ENCODE peak calls at places on chromosome 10, in five cellular contexts. One of them, this sample, is unnamed. For H3K36me3, the result is how much of the 10 kb centered on the place peaks cover.

GRCh38 chr10:24552346-24553016 is 171.2 kb downstream of the ARHGAP21 start:
- DNase-seq in PC-3: peak
- DNase-seq in thoracic aorta: no peak
- DNase-seq in fibroblast of lung: no peak
- DNase-seq in thyroid gland: peak
- DNase-seq in this sample: no peak

GRCh38 chr10:24494236-24494635 is 229.5 kb downstream of the ARHGAP21 start:
- DNase-seq in fibroblast of lung: no peak
- DNase-seq in thyroid gland: no peak
- DNase-seq in thoracic aorta: no peak
- DNase-seq in PC-3: peak
- DNase-seq in this sample: no peak

GRCh38 chr10:43204394-43204942 is 62.4 kb downstream of the RASGEF1A start:
- DNase-seq in PC-3: no peak
- DNase-seq in thoracic aorta: no peak
- DNase-seq in fibroblast of lung: no peak
- DNase-seq in thyroid gland: peak
- DNase-seq in this sample: no peak

GRCh38 chr10:3803884-3804741 is 19.1 kb upstream of the KLF6 start:
- DNase-seq in fibroblast of lung: no peak
- DNase-seq in thoracic aorta: no peak
- DNase-seq in PC-3: no peak
- DNase-seq in thyroid gland: no peak
- DNase-seq in this sample: no peak

GRCh38 chr10:89369142-89370105 is 8.4 kb upstream of the IFIT1B start:
- DNase-seq in PC-3: peak
- DNase-seq in fibroblast of lung: peak
- DNase-seq in thyroid gland: no peak
- DNase-seq in thoracic aorta: no peak
- DNase-seq in this sample: peak

GRCh38 chr10:32327364-32327691 is 19.6 kb downstream of the EPC1 start:
- DNase-seq in thoracic aorta: no peak
- DNase-seq in PC-3: no peak
- DNase-seq in fibroblast of lung: peak
- DNase-seq in thyroid gland: no peak
- DNase-seq in this sample: no peak

GRCh38 chr10:126972622-126973414 is 67.6 kb downstream of the DOCK1 start:
- DNase-seq in PC-3: no peak
- DNase-seq in thyroid gland: no peak
- DNase-seq in thoracic aorta: no peak
- DNase-seq in fibroblast of lung: peak
- DNase-seq in this sample: peak

GRCh38 chr10:121530481-121531075 is 67.7 kb downstream of the FGFR2 start:
- DNase-seq in PC-3: no peak
- DNase-seq in thyroid gland: no peak
- DNase-seq in fibroblast of lung: no peak
- DNase-seq in thoracic aorta: no peak
- DNase-seq in this sample: no peak

GRCh38 chr10:5041471-5042023 is 37.9 kb upstream of the AKR1C2 start:
- DNase-seq in thoracic aorta: no peak
- DNase-seq in PC-3: no peak
- DNase-seq in fibroblast of lung: no peak
- DNase-seq in thyroid gland: no peak
- DNase-seq in this sample: no peak

GRCh38 chr10:62818426-62819011 is 2.4 kb upstream of the EGR2 start:
- DNase-seq in PC-3: peak
- DNase-seq in thyroid gland: peak
- DNase-seq in fibroblast of lung: no peak
- DNase-seq in thoracic aorta: no peak
- DNase-seq in this sample: no peak

GRCh38 chr10:18140957-18141888 is 999 bp downstream of the CACNB2 start:
- DNase-seq in fibroblast of lung: no peak
- DNase-seq in thyroid gland: peak
- DNase-seq in PC-3: peak
- DNase-seq in thoracic aorta: no peak
- DNase-seq in this sample: no peak

GRCh38 chr10:3237530-3237929 is 64.9 kb upstream of the PITRM1 start:
- DNase-seq in thoracic aorta: no peak
- DNase-seq in PC-3: no peak
- DNase-seq in fibroblast of lung: no peak
- DNase-seq in thyroid gland: no peak
- DNase-seq in this sample: no peak

GRCh38 chr10:122548699-122549098 is 11.9 kb upstream of the DMBT1 start:
- DNase-seq in thyroid gland: no peak
- DNase-seq in PC-3: no peak
- DNase-seq in fibroblast of lung: no peak
- DNase-seq in thoracic aorta: no peak
- DNase-seq in this sample: no peak

GRCh38 chr10:62665771-62666170 is 138.7 kb upstream of the ADO start:
- DNase-seq in fibroblast of lung: no peak
- DNase-seq in PC-3: no peak
- DNase-seq in thyroid gland: no peak
- DNase-seq in thoracic aorta: no peak
- DNase-seq in this sample: no peak

GRCh38 chr10:64277536-64277935 is 756.3 kb downstream of the REEP3 start:
- DNase-seq in PC-3: no peak
- DNase-seq in thoracic aorta: no peak
- DNase-seq in fibroblast of lung: no peak
- DNase-seq in thyroid gland: no peak
- DNase-seq in this sample: no peak

GRCh38 chr10:90718185-90718584 is 139.7 kb downstream of the HTR7 start:
- DNase-seq in PC-3: peak
- DNase-seq in fibroblast of lung: peak
- DNase-seq in thoracic aorta: no peak
- DNase-seq in thyroid gland: no peak
- DNase-seq in this sample: peak
- TF ChIP-seq CTCF in PC-3: peak
- TF ChIP-seq CTCF in fibroblast of lung: peak
- TF ChIP-seq CTCF in thoracic aorta: no peak
- TF ChIP-seq CTCF in thyroid gland: no peak
- TF ChIP-seq CTCF in this sample: peak

GRCh38 chr10:102809753-102810152 is 27.5 kb downstream of the CYP17A1 start:
- DNase-seq in fibroblast of lung: no peak
- DNase-seq in thoracic aorta: no peak
- DNase-seq in thyroid gland: no peak
- DNase-seq in PC-3: no peak
- DNase-seq in this sample: no peak
- H3K36me3 ChIP-seq in fibroblast of lung: under half
- H3K36me3 ChIP-seq in thoracic aorta: under half
- H3K36me3 ChIP-seq in thyroid gland: under half
- H3K36me3 ChIP-seq in PC-3: under half
- H3K36me3 ChIP-seq in this sample: under half

GRCh38 chr10:86037096-86037495 is 329.5 kb downstream of the GRID1 start:
- DNase-seq in thoracic aorta: no peak
- DNase-seq in fibroblast of lung: no peak
- DNase-seq in PC-3: no peak
- DNase-seq in thyroid gland: no peak
- DNase-seq in this sample: no peak

GRCh38 chr10:86035791-86036543 is 330.6 kb downstream of the GRID1 start:
- DNase-seq in PC-3: no peak
- DNase-seq in thyroid gland: peak
- DNase-seq in fibroblast of lung: no peak
- DNase-seq in thoracic aorta: no peak
- DNase-seq in this sample: no peak

GRCh38 chr10:86036544-86036831 is 330.1 kb downstream of the GRID1 start:
- DNase-seq in thoracic aorta: no peak
- DNase-seq in PC-3: no peak
- DNase-seq in fibroblast of lung: no peak
- DNase-seq in thyroid gland: no peak
- DNase-seq in this sample: no peak

GRCh38 chr10:86041116-86041515 is 325.5 kb downstream of the GRID1 start:
- DNase-seq in PC-3: no peak
- DNase-seq in thoracic aorta: no peak
- DNase-seq in thyroid gland: no peak
- DNase-seq in fibroblast of lung: no peak
- DNase-seq in this sample: no peak

GRCh38 chr10:86038371-86038770 is 328.2 kb downstream of the GRID1 start:
- DNase-seq in thyroid gland: no peak
- DNase-seq in PC-3: no peak
- DNase-seq in fibroblast of lung: no peak
- DNase-seq in thoracic aorta: no peak
- DNase-seq in this sample: no peak
- H3K27ac ChIP-seq in thyroid gland: no peak
- H3K27ac ChIP-seq in PC-3: no peak
- H3K27ac ChIP-seq in fibroblast of lung: no peak
- H3K27ac ChIP-seq in thoracic aorta: no peak
- H3K27ac ChIP-seq in this sample: no peak

GRCh38 chr10:70331486-70332268 is 47.9 kb upstream of the NPFFR1 start:
- DNase-seq in PC-3: peak
- DNase-seq in thoracic aorta: peak
- DNase-seq in thyroid gland: peak
- DNase-seq in fibroblast of lung: peak
- DNase-seq in this sample: peak
- TF ChIP-seq CTCF in PC-3: peak
- TF ChIP-seq CTCF in thoracic aorta: no peak
- TF ChIP-seq CTCF in thyroid gland: no peak
- TF ChIP-seq CTCF in fibroblast of lung: peak
- TF ChIP-seq CTCF in this sample: peak

GRCh38 chr10:71984798-71985388 is 20.7 kb downstream of the CHST3 start:
- DNase-seq in fibroblast of lung: no peak
- DNase-seq in thoracic aorta: no peak
- DNase-seq in PC-3: no peak
- DNase-seq in thyroid gland: no peak
- DNase-seq in this sample: no peak

GRCh38 chr10:71982269-71983178 is 18.3 kb downstream of the CHST3 start:
- DNase-seq in thoracic aorta: no peak
- DNase-seq in fibroblast of lung: no peak
- DNase-seq in thyroid gland: no peak
- DNase-seq in PC-3: no peak
- DNase-seq in this sample: no peak

GRCh38 chr10:71981868-71982230 is 17.7 kb downstream of the CHST3 start:
- DNase-seq in thoracic aorta: no peak
- DNase-seq in thyroid gland: no peak
- DNase-seq in PC-3: no peak
- DNase-seq in fibroblast of lung: no peak
- DNase-seq in this sample: no peak

GRCh38 chr10:71985542-71986250 is 21.5 kb downstream of the CHST3 start:
- DNase-seq in thyroid gland: peak
- DNase-seq in thoracic aorta: no peak
- DNase-seq in PC-3: no peak
- DNase-seq in fibroblast of lung: peak
- DNase-seq in this sample: peak

GRCh38 chr10:71984126-71984797 is 20.1 kb downstream of the CHST3 start:
- DNase-seq in thyroid gland: no peak
- DNase-seq in fibroblast of lung: no peak
- DNase-seq in thoracic aorta: no peak
- DNase-seq in PC-3: no peak
- DNase-seq in this sample: no peak
- H3K36me3 ChIP-seq in thyroid gland: under half
- H3K36me3 ChIP-seq in fibroblast of lung: under half
- H3K36me3 ChIP-seq in thoracic aorta: under half
- H3K36me3 ChIP-seq in PC-3: under half
- H3K36me3 ChIP-seq in this sample: under half